ENCODE peak calls at places on chromosomes 5 and 9, in six cellular contexts. K is gastrocnemius medialis, A is spleen, C is heart left ventricle, O is endothelial cell of umbilical vein, R is uterus. J is an unnamed sample.

GRCh38 chr9:1768561-1768960 is 246.6 kb upstream of the SMARCA2 start:
- DNase-seq in A (no peak), C (no peak), O (no peak), R (no peak), K (no peak), J (no peak)

GRCh38 chr5:159773062-159773924 is 143.0 kb upstream of the ADRA1B start:
- DNase-seq in O (peak; percentile 41), C (peak; percentile 86), A (peak; percentile 82), K (peak; percentile 70), R (peak; percentile 90), J (peak; percentile 88)

GRCh38 chr5:138874241-138874640 is 894 bp downstream of the LRRTM2 start:
- DNase-seq in R (no peak), A (no peak), K (no peak), O (no peak), C (no peak), J (no peak)

GRCh38 chr9:121261107-121261460 is 6.9 kb upstream of the GSN start:
- DNase-seq in K (no peak), O (peak; percentile 63), C (no peak), A (no peak), R (no peak), J (no peak)

GRCh38 chr5:83964235-83964634 is 243.6 kb upstream of the HAPLN1 start:
- DNase-seq in C (no peak), O (peak; percentile 32), K (no peak), R (no peak), A (no peak), J (no peak)

GRCh38 chr5:177526191-177526590 is 9.4 kb upstream of the DDX41 start:
- DNase-seq in O (no peak), K (no peak), C (no peak), R (no peak), A (peak; percentile 18), J (no peak)

GRCh38 chr9:121587863-121588262 is 63.6 kb upstream of the DAB2IP start:
- DNase-seq in C (no peak), A (no peak), R (no peak), O (no peak), K (no peak), J (no peak)

GRCh38 chr5:132021654-132022053 is 10.2 kb upstream of the ACSL6 start:
- DNase-seq in R (no peak), C (no peak), A (no peak), O (no peak), K (no peak), J (no peak)

GRCh38 chr5:91797581-91797980 is 414.5 kb upstream of the ARRDC3 start:
- DNase-seq in O (no peak), R (no peak), A (no peak), K (no peak), C (no peak), J (no peak)

GRCh38 chr5:157476699-157477408 is 16.8 kb downstream of the NIPAL4 start:
- DNase-seq in A (no peak), K (no peak), R (peak; percentile 54), C (no peak), O (peak; percentile 67), J (no peak)

GRCh38 chr9:111598730-111599091 is 736 bp downstream of the PTGR1 start:
- DNase-seq in O (peak; percentile 50), R (peak; percentile 69), A (no peak), C (no peak), K (no peak), J (peak; percentile 59)

GRCh38 chr9:89179920-89180667 is 1.5 kb upstream of the SHC3 start:
- DNase-seq in A (peak; percentile 83), O (peak; percentile 97), R (peak; percentile 89), K (peak; percentile 65), C (peak; percentile 83), J (peak; percentile 57)

GRCh38 chr5:118554241-118554640 is 434.1 kb downstream of the DTWD2 start:
- DNase-seq in R (no peak), A (no peak), O (no peak), K (no peak), C (no peak), J (no peak)

GRCh38 chr5:98694902-98695301 is 78.6 kb upstream of the RGMB start:
- DNase-seq in A (no peak), K (no peak), R (no peak), C (no peak), O (no peak), J (no peak)

GRCh38 chr5:174789596-174789995 is 65.2 kb downstream of the MSX2 start:
- DNase-seq in R (no peak), O (no peak), K (no peak), A (no peak), C (no peak), J (no peak)

GRCh38 chr5:180852510-180852909 is 8.6 kb downstream of the ZFP62 start:
- DNase-seq in C (no peak), R (no peak), K (no peak), O (peak; percentile 63), A (no peak), J (no peak)

GRCh38 chr5:157108961-157109360 is at the start of gene HAVCR2:
- DNase-seq in A (peak; percentile 86), O (no peak), C (peak; percentile 30), R (no peak), K (peak; percentile 19), J (no peak)

GRCh38 chr5:65366655-65367054 is 115.1 kb downstream of the ADAMTS6 start:
- DNase-seq in K (no peak), C (no peak), R (no peak), O (no peak), A (no peak), J (no peak)

GRCh38 chr9:115877852-115878450 is 275.6 kb upstream of the PAPPA start:
- DNase-seq in R (no peak), A (no peak), K (no peak), O (no peak), C (no peak), J (no peak)

GRCh38 chr5:16690243-16690839 is 73.5 kb upstream of the RETREG1 start:
- DNase-seq in A (no peak), K (no peak), R (no peak), C (no peak), O (peak; percentile 55), J (no peak)

GRCh38 chr9:126638571-126639132 is 24.9 kb downstream of the LMX1B start:
- DNase-seq in K (no peak), C (no peak), O (no peak), R (no peak), A (no peak), J (no peak)

GRCh38 chr9:21082671-21083070 is 4.9 kb upstream of the IFNB1 start:
- DNase-seq in K (no peak), C (no peak), A (no peak), O (no peak), R (no peak), J (no peak)

GRCh38 chr9:98549401-98549800 is 159.3 kb downstream of the GABBR2 start:
- DNase-seq in O (no peak), A (no peak), R (no peak), C (no peak), K (no peak), J (no peak)

GRCh38 chr5:60945760-60946253 is 802 bp downstream of the NDUFAF2 start:
- DNase-seq in O (peak; percentile 76), R (peak; percentile 18), A (no peak), K (peak; percentile 26), C (peak; percentile 17), J (peak; percentile 23)

GRCh38 chr9:6413365-6414263 is 615 bp downstream of the UHRF2 start:
- DNase-seq in A (peak; percentile 93), O (no peak), C (peak; percentile 36), R (peak; percentile 31), K (peak; percentile 8), J (no peak)

GRCh38 chr9:6410653-6411052 is 2.3 kb upstream of the UHRF2 start:
- DNase-seq in R (no peak), A (no peak), C (no peak), K (no peak), O (no peak), J (no peak)

GRCh38 chr9:6415266-6415665 is 2.3 kb downstream of the UHRF2 start:
- DNase-seq in R (no peak), O (no peak), A (no peak), K (no peak), C (no peak), J (no peak)

GRCh38 chr9:6414291-6414690 is 1.3 kb downstream of the UHRF2 start:
- DNase-seq in C (no peak), O (peak; percentile 54), A (no peak), R (no peak), K (no peak), J (no peak)

GRCh38 chr9:6412572-6413364 is at the start of gene UHRF2:
- DNase-seq in C (peak; percentile 99), A (peak; percentile 100), R (peak; percentile 99), K (peak; percentile 96), O (peak; percentile 97), J (peak; percentile 99)
- TF ChIP-seq POLR2A in C (no peak), A (peak; percentile 92), R (peak; percentile 77), K (peak; percentile 62), O (peak; percentile 89), J (peak; percentile 49)

GRCh38 chr9:130242270-130243014 is 23.1 kb upstream of the HMCN2 start:
- DNase-seq in R (no peak), K (no peak), A (peak; percentile 36), O (no peak), C (no peak), J (no peak)
- H3K4me3 ChIP-seq in R (no peak overlapping the region), K (no peak overlapping the region), A (no peak overlapping the region), O (no peak overlapping the region), C (no peak overlapping the region), J (no peak overlapping the region)

GRCh38 chr5:3333105-3333504 is 262.5 kb upstream of the IRX1 start:
- DNase-seq in K (no peak), C (no peak), O (no peak), A (peak; percentile 58), R (no peak), J (no peak)
- H3K9me3 ChIP-seq in K (no peaks in the 10 kb centered on the region), C (no peaks in the 10 kb centered on the region), O (peaks cover 8% of the 10 kb centered on the region), A (peaks cover 12% of the 10 kb centered on the region), R (no peaks in the 10 kb centered on the region), J (no peaks in the 10 kb centered on the region)

GRCh38 chr5:1109542-1110259 is 2.2 kb downstream of the SLC12A7 start:
- DNase-seq in A (no peak), K (no peak), R (no peak), C (no peak), O (no peak), J (no peak)

GRCh38 chr5:1108865-1109174 is 3.0 kb downstream of the SLC12A7 start:
- DNase-seq in R (no peak), O (no peak), A (no peak), K (no peak), C (no peak), J (no peak)

GRCh38 chr5:1107167-1108007 is 4.5 kb downstream of the SLC12A7 start:
- DNase-seq in O (no peak), R (no peak), K (no peak), A (no peak), C (no peak), J (no peak)

GRCh38 chr5:1106385-1107166 is 5.3 kb downstream of the SLC12A7 start:
- DNase-seq in K (no peak), C (no peak), R (no peak), O (no peak), A (no peak), J (no peak)

GRCh38 chr5:1108008-1108864 is 3.6 kb downstream of the SLC12A7 start:
- DNase-seq in K (no peak), A (no peak), O (no peak), C (no peak), R (no peak), J (no peak)
- TF ChIP-seq POLR2A in K (no peak), A (no peak), O (no peak), C (no peak), R (no peak), J (no peak)

J was measured in ovary.